ENCODE peak calls at places on chromosomes 11 and 22, in eight cellular contexts. H is upper lobe of left lung, W is HCT116, Z is IMR-90, S is HepG2, U is heart left ventricle, G is body of pancreas, O is right lobe of liver. B is an unnamed sample. For H3K36me3, the result is how much of the 10 kb centered on the place peaks cover.

GRCh38 chr11:47616726-47617416 is 22.7 kb upstream of the C1QTNF4 start:
- ATAC-seq in U (peak), O (peak), Z (peak), G (no peak), S (peak), H (peak), W (peak), B (peak)

GRCh38 chr11:64004590-64004984 is 18.3 kb downstream of the OTUB1 start:
- ATAC-seq in W (no peak), G (no peak), Z (no peak), U (no peak), H (no peak), S (no peak), O (no peak), B (no peak)

GRCh38 chr11:103894034-103894433 is 142.4 kb upstream of the DDI1 start:
- ATAC-seq in W (no peak), H (no peak), O (no peak), Z (no peak), U (no peak), S (no peak), G (no peak), B (no peak)

GRCh38 chr22:32855023-32855756 is 53.7 kb downstream of the TIMP3 start:
- ATAC-seq in W (no peak), U (no peak), S (no peak), H (no peak), Z (no peak), G (no peak), O (no peak), B (no peak)

GRCh38 chr11:75579841-75580240 is 17.8 kb downstream of the SERPINH1 start:
- ATAC-seq in G (no peak), O (no peak), Z (no peak), H (no peak), S (no peak), W (no peak), U (no peak), B (no peak)

GRCh38 chr11:15497366-15497765 is 382.6 kb downstream of the INSC start:
- ATAC-seq in H (no peak), S (no peak), U (peak), W (no peak), Z (no peak), G (no peak), O (peak), B (no peak)

GRCh38 chr11:13902456-13902855 is 60.1 kb upstream of the SPON1 start:
- ATAC-seq in O (no peak), U (peak), W (no peak), G (no peak), S (no peak), Z (no peak), H (no peak), B (peak)

GRCh38 chr11:2451336-2451735 is 6.5 kb downstream of the KCNQ1 start:
- ATAC-seq in Z (no peak), S (no peak), H (no peak), G (no peak), O (no peak), W (no peak), U (no peak), B (no peak)

GRCh38 chr22:42162728-42163489 is 32.3 kb upstream of the CYP2D6 start:
- ATAC-seq in U (no peak), H (no peak), Z (no peak), W (no peak), S (no peak), O (no peak), G (no peak), B (no peak)

GRCh38 chr11:2378527-2379210 is 1.6 kb downstream of the CD81 start:
- ATAC-seq in G (no peak), Z (peak), U (no peak), W (no peak), O (no peak), S (no peak), H (no peak), B (peak)

GRCh38 chr11:133171374-133171773 is 360.9 kb downstream of the OPCML start:
- ATAC-seq in O (peak), G (no peak), W (no peak), Z (no peak), U (no peak), H (no peak), S (peak), B (no peak)

GRCh38 chr11:9664276-9665171 is 647 bp downstream of the SWAP70 start:
- ATAC-seq in Z (peak), O (peak), G (peak), W (peak), U (peak), H (peak), S (peak), B (peak)

GRCh38 chr22:30867746-30868662 is 100.6 kb downstream of the MORC2 start:
- ATAC-seq in W (no peak), Z (no peak), U (no peak), O (no peak), S (no peak), H (no peak), G (no peak), B (no peak)

GRCh38 chr22:20429254-20430100 is 8.1 kb downstream of the SCARF2 start:
- ATAC-seq in O (peak), U (peak), S (no peak), Z (no peak), H (peak), W (peak), G (peak), B (no peak)

GRCh38 chr11:72135891-72136676 is 559 bp downstream of the FOLR3 start:
- ATAC-seq in U (no peak), O (no peak), G (no peak), S (peak), W (no peak), Z (no peak), H (peak), B (no peak)

GRCh38 chr11:96037267-96037990 is 113.5 kb upstream of the MTMR2 start:
- ATAC-seq in G (no peak), U (no peak), O (no peak), Z (peak), H (no peak), W (no peak), S (no peak), B (no peak)

GRCh38 chr11:10943968-10944367 is 86.1 kb upstream of the ZBED5 start:
- ATAC-seq in H (peak), Z (no peak), W (no peak), G (no peak), U (peak), O (no peak), S (no peak), B (no peak)

GRCh38 chr11:57500526-57500925 is 15.0 kb downstream of the SLC43A1 start:
- ATAC-seq in H (no peak), O (no peak), U (peak), W (no peak), S (no peak), Z (no peak), G (peak), B (no peak)

GRCh38 chr11:117395476-117395875 is 67.8 kb downstream of the CEP164 start:
- ATAC-seq in U (no peak), O (no peak), W (no peak), Z (no peak), G (no peak), S (no peak), H (no peak), B (no peak)

GRCh38 chr22:42720263-42721044 is at the start of gene A4GALT:
- ATAC-seq in O (peak), S (peak), U (peak), G (peak), H (no peak), Z (peak), W (peak), B (peak)

GRCh38 chr11:19218801-19219460 is 17.1 kb upstream of the CSRP3 start:
- ATAC-seq in U (peak), H (peak), W (no peak), O (no peak), S (no peak), Z (no peak), G (no peak), B (no peak)

GRCh38 chr11:61119571-61119970 is 17.3 kb downstream of the CD5 start:
- ATAC-seq in W (no peak), G (no peak), H (no peak), Z (no peak), O (no peak), S (no peak), U (no peak), B (no peak)

GRCh38 chr11:61121917-61122316 is 19.6 kb downstream of the CD5 start:
- ATAC-seq in Z (no peak), O (no peak), W (no peak), S (no peak), H (no peak), U (no peak), G (no peak), B (no peak)

GRCh38 chr11:61122761-61123160 is 20.5 kb downstream of the CD5 start:
- ATAC-seq in Z (no peak), W (no peak), G (no peak), U (no peak), H (no peak), S (no peak), O (no peak), B (no peak)

GRCh38 chr11:61120099-61120864 is 18.0 kb downstream of the CD5 start:
- ATAC-seq in S (no peak), H (no peak), G (no peak), U (no peak), W (no peak), O (no peak), Z (peak), B (no peak)

GRCh38 chr11:61120865-61121831 is 18.9 kb downstream of the CD5 start:
- ATAC-seq in G (peak), W (no peak), Z (peak), U (peak), O (peak), H (no peak), S (no peak), B (no peak)
- H3K27ac ChIP-seq in G (no peak), W (no peak), Z (no peak), U (no peak), O (no peak), H (no peak), S (no peak), B (no peak)

GRCh38 chr11:65776710-65777141 is 4.0 kb downstream of the AP5B1 start:
- ATAC-seq in G (peak), H (no peak), O (no peak), S (no peak), Z (no peak), U (no peak), W (no peak), B (no peak)
- H3K36me3 ChIP-seq in G (under half), H (under half), O (under half), S (under half), Z (under half), U (under half), W (under half), B (under half)

DNA sequence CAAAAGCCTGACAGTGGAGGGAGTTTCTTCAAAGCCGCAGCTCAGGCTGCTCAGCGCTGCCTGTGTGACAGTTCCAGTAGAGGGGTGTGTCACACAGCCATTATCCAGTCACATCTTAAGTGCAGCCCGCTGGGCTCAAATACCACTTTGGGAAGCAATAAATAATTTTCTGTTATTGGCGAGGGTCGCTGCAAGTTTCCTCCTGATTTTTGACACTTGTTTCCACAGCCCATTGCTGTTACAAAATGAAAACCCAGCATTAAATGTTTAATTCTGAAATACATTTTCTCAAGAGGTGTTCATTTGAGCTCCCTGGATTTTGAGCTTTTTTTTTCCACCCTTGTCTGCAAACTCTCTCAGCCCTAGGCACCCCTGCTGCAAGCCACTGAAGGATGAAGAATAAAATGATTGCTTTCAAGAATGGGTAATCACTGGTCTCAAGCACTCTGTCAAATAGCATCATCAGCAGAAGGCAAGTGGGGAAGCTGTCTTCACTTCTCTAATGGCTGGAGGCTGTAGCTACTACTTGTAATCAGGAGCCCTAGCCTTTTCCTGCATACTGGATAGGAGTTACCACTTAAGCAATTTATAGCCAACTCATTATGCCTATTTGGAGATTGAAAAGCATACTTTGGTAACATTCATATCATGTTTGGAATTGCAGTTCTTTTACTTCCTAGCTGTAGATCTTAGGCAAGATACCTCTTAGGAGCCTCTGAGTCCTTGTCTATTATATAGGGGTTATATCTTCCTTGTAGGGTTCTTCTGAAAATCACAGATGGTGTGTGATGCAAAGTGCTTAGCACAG is 373.7 kb downstream of the METTL15 start:
- ATAC-seq in W (no peak), G (no peak), Z (peak), U (no peak), S (no peak), H (no peak), O (no peak), B (no peak)
- TF ChIP-seq POLR2A in W (no peak), G (no peak), Z (no peak), U (no peak), S (no peak), H (no peak), O (no peak), B (no peak)

DNA sequence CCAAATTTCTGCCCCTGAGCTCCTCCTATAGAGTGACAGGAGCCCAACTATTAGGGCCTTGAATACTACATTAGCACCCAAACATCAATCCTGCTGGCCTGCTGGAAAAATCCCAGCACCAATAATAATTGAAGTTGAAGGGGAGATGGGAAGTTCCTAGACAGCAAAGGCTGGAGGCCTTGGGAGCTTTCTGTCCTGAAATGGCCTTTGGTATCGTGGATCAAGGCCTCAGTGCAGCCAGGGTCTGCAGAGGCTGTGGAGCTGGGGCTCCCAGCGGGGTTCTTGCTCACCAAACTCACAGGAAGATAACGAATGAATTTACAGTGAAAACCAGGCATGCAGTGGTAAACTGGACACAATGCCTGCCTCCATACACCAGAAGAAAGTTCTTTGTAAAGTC is 9.2 kb upstream of the MICALL1 start:
- ATAC-seq in O (no peak), U (no peak), W (no peak), S (peak), G (no peak), Z (no peak), H (no peak), B (no peak)
- H3K27ac ChIP-seq in O (no peak), U (peak), W (peak), S (peak), G (peak), Z (no peak), H (peak), B (peak)

B was measured in gastroesophageal sphincter.